ENCODE peak calls at places on chromosomes 5 and 9, in four cellular contexts. G, K, M and F are unnamed samples. For H3K4me1, the result is how much of the 10 kb centered on the place peaks cover.

GRCh38 chr5:57410374-57411320 is 72.0 kb downstream of the ACTBL2 start:
- DNase-seq in G (no peak), M (no peak), K (no peak), F (no peak)

GRCh38 chr9:121059998-121060636 is 10.0 kb upstream of the C5 start:
- DNase-seq in G (no peak), K (peak), M (no peak), F (no peak)

GRCh38 chr9:122372856-122373845 is 2.3 kb downstream of the PTGS1 start:
- DNase-seq in K (no peak), G (no peak), M (no peak), F (no peak)

GRCh38 chr9:133673260-133673658 is 37.1 kb downstream of the DBH start:
- DNase-seq in G (no peak), M (peak), K (no peak), F (no peak)

GRCh38 chr9:113131689-113132151 is 19.1 kb upstream of the SLC31A2 start:
- DNase-seq in M (no peak), K (peak), G (no peak), F (no peak)

GRCh38 chr9:111180801-111181200 is 142.5 kb upstream of the LPAR1 start:
- DNase-seq in M (no peak), G (no peak), K (no peak), F (no peak)

GRCh38 chr9:2216591-2216990 is 201.4 kb downstream of the SMARCA2 start:
- DNase-seq in K (peak), G (no peak), M (no peak), F (no peak)

GRCh38 chr5:91384671-91385430 is 1.7 kb upstream of the ARRDC3 start:
- DNase-seq in K (peak), M (no peak), G (no peak), F (no peak)

GRCh38 chr9:79663299-79663698 is 91.5 kb downstream of the TLE4 start:
- DNase-seq in K (peak), M (no peak), G (no peak), F (no peak)

GRCh38 chr9:17191095-17191494 is 56.3 kb downstream of the CNTLN start:
- DNase-seq in G (no peak), K (peak), M (no peak), F (no peak)

GRCh38 chr5:19625562-19625961 is 362.4 kb downstream of the CDH18 start:
- DNase-seq in M (no peak), G (no peak), K (no peak), F (no peak)

GRCh38 chr5:88049737-88050136 is 218.9 kb downstream of the TMEM161B start:
- DNase-seq in K (no peak), G (no peak), M (no peak), F (no peak)

GRCh38 chr9:35606138-35606504 is 1.1 kb downstream of the TESK1 start:
- DNase-seq in M (no peak), K (no peak), G (no peak), F (no peak)

GRCh38 chr5:132819468-132819867 is 6.4 kb downstream of the SOWAHA start:
- DNase-seq in M (no peak), K (no peak), G (no peak), F (no peak)

GRCh38 chr5:1959231-1959630 is 76.5 kb upstream of the IRX4 start:
- DNase-seq in K (no peak), M (no peak), G (no peak), F (no peak)

GRCh38 chr5:9955586-9955985 is 294.1 kb downstream of the ATPSCKMT start:
- DNase-seq in K (no peak), M (no peak), G (no peak), F (no peak)

GRCh38 chr9:15403155-15403554 is 19.5 kb upstream of the SNAPC3 start:
- DNase-seq in K (no peak), M (no peak), G (no peak), F (no peak)

GRCh38 chr9:23821400-23822181 is 4.4 kb downstream of the ELAVL2 start:
- DNase-seq in K (peak), G (no peak), M (no peak), F (no peak)

GRCh38 chr5:57684299-57684702 is 201.7 kb upstream of the ACTBL2 start:
- DNase-seq in M (no peak), K (no peak), G (no peak), F (no peak)

GRCh38 chr9:93680445-93681315 is 104.3 kb downstream of the PHF2 start:
- DNase-seq in G (peak), M (peak), K (no peak), F (peak)

GRCh38 chr9:109381011-109381729 is 60.3 kb upstream of the EPB41L4B start:
- DNase-seq in G (no peak), K (peak), M (no peak), F (no peak)

GRCh38 chr5:53302524-53302923 is 177.9 kb upstream of the FST start:
- DNase-seq in K (peak), G (no peak), M (no peak), F (no peak)

GRCh38 chr9:89323257-89323841 is 5.0 kb downstream of the SECISBP2 start:
- DNase-seq in M (no peak), G (no peak), K (no peak), F (no peak)

GRCh38 chr9:38195737-38196161 is 126.7 kb upstream of the SHB start:
- DNase-seq in K (no peak), G (no peak), M (no peak), F (no peak)

GRCh38 chr9:133127340-133127981 is 6.4 kb upstream of the RALGDS start:
- DNase-seq in K (peak), M (peak), G (no peak), F (peak)

GRCh38 chr9:136840877-136841645 is 1.2 kb upstream of the AJM1 start:
- DNase-seq in M (peak), G (no peak), K (peak), F (peak)

GRCh38 chr5:75006821-75007536 is 45.4 kb downstream of the GCNT4 start:
- DNase-seq in M (no peak), K (peak), G (no peak), F (no peak)

GRCh38 chr9:135926402-135927194 is 19.3 kb upstream of the CAMSAP1 start:
- DNase-seq in K (peak), M (peak), G (no peak), F (no peak)

GRCh38 chr5:32443541-32444190 is 874 bp downstream of the ZFR start:
- DNase-seq in K (peak), G (peak), M (peak), F (peak)

GRCh38 chr5:17113174-17113941 is 104.1 kb upstream of the BASP1 start:
- DNase-seq in M (no peak), G (no peak), K (peak), F (no peak)

GRCh38 chr5:135386886-135387628 is 12.0 kb downstream of the MACROH2A1 start:
- DNase-seq in M (no peak), K (peak), G (no peak), F (no peak)

GRCh38 chr9:71218774-71219173 is 97.4 kb upstream of the TRPM3 start:
- DNase-seq in K (peak), G (no peak), M (no peak), F (no peak)

DNA sequence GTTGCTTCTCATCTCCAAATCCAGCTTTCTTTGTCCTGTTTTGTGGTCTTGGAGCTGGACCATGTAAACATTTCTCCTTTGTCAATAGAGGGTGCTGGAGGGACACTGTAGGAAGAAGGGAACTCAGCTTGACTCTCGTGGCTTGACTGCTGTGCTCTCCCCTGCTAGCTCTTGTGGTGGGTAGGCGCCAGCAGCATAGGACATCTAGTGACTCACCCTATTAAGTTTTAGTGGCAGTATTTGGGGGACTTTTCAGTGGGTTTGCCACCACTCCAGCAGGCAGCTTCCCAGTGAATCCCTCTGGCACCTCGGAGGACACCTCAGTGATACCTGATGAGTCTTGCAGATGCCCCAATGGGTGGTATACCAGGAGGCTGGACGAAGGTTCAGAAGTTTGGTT is 97.8 kb downstream of the TSSK1B start:
- DNase-seq in K (peak), M (no peak), G (no peak), F (no peak)
- TF ChIP-seq CTCF in K (peak), M (peak), G (peak), F (peak)

DNA sequence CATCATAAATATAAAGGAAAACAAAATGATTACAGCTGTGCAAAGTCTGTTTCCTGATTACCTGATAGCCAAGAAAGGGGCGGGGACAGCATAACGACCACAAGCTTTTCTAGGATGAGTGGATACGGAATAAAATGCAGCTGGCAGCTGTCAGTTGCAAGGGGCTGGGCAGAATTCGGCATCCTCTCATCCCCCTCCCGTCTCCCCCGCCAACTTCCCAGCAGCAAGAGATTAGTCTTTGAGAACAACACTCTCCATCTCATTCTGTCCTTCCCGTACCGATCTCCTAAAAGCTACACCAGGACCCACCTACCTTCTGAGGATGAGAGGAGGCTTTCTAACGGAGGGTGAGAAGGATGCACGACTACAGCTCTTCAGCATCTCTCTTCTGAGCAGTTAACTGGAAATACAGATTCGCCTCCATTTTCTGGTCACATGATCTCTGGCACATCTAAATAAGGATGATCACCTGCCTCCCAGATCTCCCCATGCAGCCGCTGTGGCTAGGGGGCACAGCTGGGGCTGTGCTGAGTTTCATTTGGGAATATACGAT is 72.4 kb upstream of the PCA3 start:
- DNase-seq in K (no peak), G (no peak), M (no peak), F (no peak)
- H3K4me3 ChIP-seq in K (no peak), G (peak), M (peak), F (no peak)

GRCh38 chr5:99169309-99169708 is 240.5 kb upstream of the CHD1 start:
- DNase-seq in K (peak), G (no peak), M (no peak), F (no peak)
- H3K4me1 ChIP-seq in K (under half), G (under half), M (under half), F (under half)

GRCh38 chr5:127072861-127073846 is at the start of gene C5orf63:
- DNase-seq in G (peak), K (peak), M (peak), F (peak)
- TF ChIP-seq CTCF in G (peak), K (peak), M (peak), F (peak)

GRCh38 chr5:127519527-127519926 is 2.1 kb downstream of the PRRC1 start:
- DNase-seq in M (no peak), K (no peak), G (no peak), F (no peak)
- H3K4me3 ChIP-seq in M (no peak), K (no peak), G (no peak), F (peak)